ENCODE peak calls at places on chromosomes 11 and 22, in five cellular contexts. S, B, J, E and L are unnamed samples.

GRCh38 chr11:2934057-2934550 is 4.9 kb upstream of the PHLDA2 start:
- DNase-seq in S (no peak), B (no peak), J (no peak), E (no peak), L (no peak)

GRCh38 chr11:113730887-113731726 is 25.0 kb upstream of the TMPRSS5 start:
- DNase-seq in S (peak), B (no peak), J (no peak), E (no peak), L (no peak)

GRCh38 chr11:93532285-93532789 is 10.9 kb downstream of the SMCO4 start:
- DNase-seq in S (peak), B (no peak), J (no peak), E (no peak), L (no peak)

GRCh38 chr11:35907648-35908431 is 36.0 kb upstream of the LDLRAD3 start:
- DNase-seq in S (peak), B (no peak), J (no peak), E (no peak), L (peak)

GRCh38 chr22:22246706-22247105 is 2.1 kb downstream of the VPREB1 start:
- DNase-seq in S (no peak), B (no peak), J (no peak), E (no peak), L (no peak)

GRCh38 chr11:107851704-107852315 is 6.8 kb downstream of the SLC35F2 start:
- DNase-seq in S (no peak), B (no peak), J (no peak), E (no peak), L (no peak)

GRCh38 chr11:35629511-35629910 is 11.3 kb downstream of the FJX1 start:
- DNase-seq in S (no peak), B (no peak), J (no peak), E (no peak), L (no peak)

GRCh38 chr22:24427500-24428164 is at the start of gene ADORA2A:
- DNase-seq in S (no peak), B (peak), J (no peak), E (no peak), L (no peak)

GRCh38 chr11:2444301-2445106 is at the start of the genes KCNQ1 and TRPM5:
- DNase-seq in S (no peak), B (peak), J (no peak), E (no peak), L (no peak)

GRCh38 chr11:109853156-109853776 is 239.9 kb upstream of the ZC3H12C start:
- DNase-seq in S (peak), B (no peak), J (no peak), E (no peak), L (no peak)

DNA sequence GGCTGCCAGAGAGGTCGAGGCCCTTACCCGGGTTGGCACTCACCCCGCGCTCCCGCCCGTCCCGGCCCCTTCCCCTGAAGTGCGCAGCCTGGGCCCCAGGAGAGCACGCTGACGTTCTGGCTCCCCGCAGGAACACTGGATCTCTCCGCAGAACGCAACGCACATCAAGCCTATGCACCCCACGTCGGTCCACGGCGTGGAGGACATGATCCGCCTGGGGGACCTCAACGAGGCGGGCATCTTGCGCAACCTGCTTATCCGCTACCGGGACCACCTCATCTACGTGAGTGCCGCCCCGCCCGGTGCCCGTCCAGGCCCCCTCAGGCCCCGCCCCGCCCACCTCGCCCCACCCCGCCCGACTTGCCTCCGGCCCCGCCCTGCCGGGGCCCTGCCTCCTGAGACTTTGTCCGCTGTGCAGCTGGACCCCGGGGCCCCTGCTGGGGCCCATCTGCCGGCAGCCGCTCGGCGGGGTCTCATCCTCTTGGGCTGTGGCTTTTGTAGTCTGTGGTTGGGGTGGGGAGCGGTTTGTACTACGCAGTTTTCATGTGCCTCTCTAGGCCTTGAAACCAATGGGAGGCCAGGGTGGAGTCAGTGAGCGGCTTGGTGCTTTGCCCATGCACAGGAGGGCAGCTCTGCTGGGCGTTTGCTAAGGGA is 19.7 kb downstream of the MYO7A start:
- DNase-seq in S (no peak), B (no peak), J (no peak), E (peak), L (no peak)
- TF ChIP-seq POLR2A in S (no peak), B (no peak), J (no peak), E (no peak), L (no peak)

DNA sequence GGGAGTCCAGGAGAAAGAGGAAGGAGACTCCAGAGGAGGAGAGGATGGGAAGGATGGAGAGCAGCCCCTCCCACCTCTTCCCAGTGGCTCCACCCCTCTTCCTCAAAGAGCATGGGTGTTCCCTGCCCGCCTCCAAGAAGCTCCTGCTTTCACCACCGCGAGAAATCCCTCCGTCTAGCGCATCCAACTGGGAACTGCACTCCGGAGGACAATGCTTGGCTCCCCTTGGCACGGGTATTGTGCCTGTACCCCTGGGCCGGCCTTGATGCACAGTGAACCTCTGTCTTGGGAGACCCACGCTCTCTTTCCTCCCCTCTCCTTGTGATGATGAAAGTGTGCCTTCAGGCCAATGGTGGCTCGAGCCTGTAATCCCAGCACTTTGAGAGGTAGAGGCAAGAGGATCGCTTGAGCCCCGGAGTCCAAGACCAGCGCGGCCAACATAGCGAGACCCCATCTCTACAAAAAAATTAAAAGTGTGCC is 14.9 kb upstream of the ADA2 start:
- DNase-seq in S (no peak), B (peak), J (no peak), E (peak), L (no peak)
- TF ChIP-seq CTCF in S (no peak), B (no peak), J (no peak), E (peak), L (no peak)

GRCh38 chr11:102047305-102047924 is at the start of gene CFAP300:
- DNase-seq in S (peak), B (peak), J (peak), E (peak), L (peak)
- TF ChIP-seq POLR2A in S (peak), B (no peak), J (peak), E (no peak), L (no peak)

GRCh38 chr11:8354622-8355417 is 91.1 kb upstream of the LMO1 start:
- DNase-seq in S (no peak), B (peak), J (no peak), E (no peak), L (no peak)
- TF ChIP-seq CTCF in S (no peak), B (no peak), J (no peak), E (no peak), L (no peak)